ENCODE peak calls at places on chromosomes 3 and 15, in six cellular contexts. J is T follicular helper cell, P is kidney glomerular epithelial cell, C is RWPE1, S is mucosa of gallbladder, O is endothelial cell. D is an unnamed sample.

GRCh38 chr3:172341482-172342059 is 106.7 kb downstream of the GHSR start:
- DNase-seq in S (no peak), C (peak; percentile 33), O (peak; percentile 13), J (no peak), P (peak; percentile 24), D (peak; percentile 71)

GRCh38 chr3:14537590-14538450 is 2.3 kb downstream of the GRIP2 start:
- DNase-seq in O (peak; percentile 31), P (no peak), J (no peak), S (no peak), C (peak; percentile 23), D (no peak)

GRCh38 chr3:194955546-194955945 is 269.9 kb downstream of the FAM43A start:
- DNase-seq in J (no peak), C (no peak), O (no peak), S (no peak), P (no peak), D (no peak)

GRCh38 chr3:143707848-143708247 is 140.4 kb downstream of the SLC9A9 start:
- DNase-seq in J (no peak), O (no peak), P (peak; percentile 29), S (no peak), C (no peak), D (no peak)

GRCh38 chr15:83016906-83017305 is 5.5 kb upstream of the C15orf40 start:
- DNase-seq in P (no peak), J (no peak), S (no peak), O (no peak), C (no peak), D (no peak)

GRCh38 chr3:52790337-52790736 is 4.3 kb upstream of the ITIH3 start:
- DNase-seq in O (no peak), C (no peak), S (no peak), J (no peak), P (no peak), D (no peak)

GRCh38 chr3:149833241-149833640 is 20.2 kb downstream of the RNF13 start:
- DNase-seq in S (no peak), O (no peak), J (no peak), C (no peak), P (no peak), D (no peak)

GRCh38 chr15:45794768-45795486 is 160.1 kb downstream of the SQOR start:
- DNase-seq in P (no peak), J (no peak), S (no peak), O (no peak), C (no peak), D (no peak)

GRCh38 chr15:91099616-91100560 is at the start of gene SV2B:
- DNase-seq in O (peak; percentile 53), S (no peak), J (peak; percentile 0), P (peak; percentile 7), C (peak; percentile 28), D (peak; percentile 54)

GRCh38 chr3:156742401-156742800 is 68.0 kb downstream of the TIPARP start:
- DNase-seq in J (no peak), P (no peak), C (no peak), O (no peak), S (no peak), D (no peak)

GRCh38 chr3:128237348-128238099 is 84.2 kb downstream of the EEFSEC start:
- DNase-seq in O (no peak), J (no peak), S (no peak), C (no peak), P (no peak), D (no peak)

GRCh38 chr3:196096382-196096953 is 14.6 kb upstream of the TFRC start:
- DNase-seq in P (no peak), S (peak; percentile 27), J (no peak), O (no peak), C (no peak), D (no peak)

GRCh38 chr3:79139395-79140060 is 628.3 kb downstream of the ROBO1 start:
- DNase-seq in O (no peak), C (no peak), S (no peak), P (no peak), J (no peak), D (no peak)

GRCh38 chr3:40387001-40387894 is at the start of gene ENTPD3:
- DNase-seq in J (peak; percentile 0), P (no peak), S (peak; percentile 16), O (peak; percentile 45), C (peak; percentile 44), D (peak; percentile 50)

GRCh38 chr15:58146734-58147133 is 8.6 kb downstream of the AQP9 start:
- DNase-seq in J (no peak), S (peak; percentile 11), O (no peak), C (no peak), P (peak; percentile 94), D (peak; percentile 37)

GRCh38 chr15:52003710-52004109 is 15.3 kb upstream of the MAPK6 start:
- DNase-seq in S (no peak), J (no peak), P (no peak), O (no peak), C (no peak), D (no peak)

GRCh38 chr15:28998511-28998910 is 112.7 kb downstream of the APBA2 start:
- DNase-seq in C (no peak), P (no peak), O (no peak), S (no peak), J (no peak), D (no peak)

D was measured in bronchial epithelial cell.